ENCODE peak calls at places on chromosomes 13 and 19, in six cellular contexts. U, J, E, R, V and S are unnamed samples.
A peak's percentile ranks its signal among the peaks of the same experiment; 100 is the strongest.

GRCh38 chr19:11979527-11979926 is 14.7 kb downstream of the ZNF763 start:
- DNase-seq in V (no peak), R (no peak), J (no peak), U (no peak), E (no peak), S (no peak)

GRCh38 chr13:100666124-100666523 is 8.5 kb downstream of the TMTC4 start:
- DNase-seq in U (no peak), E (no peak), R (no peak), V (no peak), J (no peak), S (no peak)

GRCh38 chr19:46353730-46354528 is 7.0 kb downstream of the PPP5C start:
- DNase-seq in U (no peak), R (no peak), V (no peak), E (no peak), J (no peak), S (no peak)

GRCh38 chr19:47762615-47763308 is 15.7 kb upstream of the SELENOW start:
- DNase-seq in U (no peak), V (no peak), J (no peak), R (no peak), E (no peak), S (no peak)

GRCh38 chr13:70527553-70527952 is 419.3 kb upstream of the KLHL1 start:
- DNase-seq in R (no peak), J (no peak), U (no peak), E (no peak), V (no peak), S (no peak)

GRCh38 chr13:71417205-71417604 is 449.8 kb downstream of the DACH1 start:
- DNase-seq in E (peak; percentile 9), V (no peak), U (no peak), R (no peak), J (no peak), S (no peak)

GRCh38 chr13:21579754-21580316 is 24.1 kb downstream of the MICU2 start:
- DNase-seq in R (no peak), J (no peak), E (no peak), V (no peak), U (no peak), S (no peak)

GRCh38 chr13:51619614-51620013 is 35.4 kb downstream of the WDFY2 start:
- DNase-seq in R (no peak), U (no peak), E (no peak), J (no peak), V (no peak), S (peak; percentile 23)

GRCh38 chr13:25186187-25186586 is 14.1 kb upstream of the AMER2 start:
- DNase-seq in R (no peak), E (no peak), U (no peak), J (no peak), V (no peak), S (no peak)

GRCh38 chr19:3124630-3125029 is 11.2 kb upstream of the GNA15 start:
- DNase-seq in R (no peak), V (no peak), E (no peak), J (no peak), U (no peak), S (no peak)

GRCh38 chr19:7292950-7293794 is 1.0 kb downstream of the INSR start:
- DNase-seq in U (no peak), R (no peak), V (no peak), J (no peak), E (no peak), S (no peak)

GRCh38 chr19:2428027-2428690 is 773 bp upstream of the TIMM13 start:
- DNase-seq in V (no peak), R (no peak), J (no peak), E (no peak), U (no peak), S (no peak)

GRCh38 chr19:46489445-46490272 is 6.0 kb downstream of the PNMA8B start:
- DNase-seq in E (no peak), V (no peak), R (no peak), J (no peak), U (no peak), S (no peak)